ENCODE peak calls at places on chromosome 13, in ten cellular contexts. R is GM12878, Z is sigmoid colon, T is GM12892, W is GM23338, L is HepG2, H is breast epithelium, X is endothelial cell of umbilical vein, D is spleen, U is SK-N-MC. O is an unnamed sample.

GRCh38 chr13:42671502-42671901 is 97.5 kb downstream of the TNFSF11 start:
- DNase-seq in R (no peak), Z (no peak), T (no peak), W (no peak), L (no peak), H (no peak), X (no peak), D (no peak), U (no peak), O (no peak)

GRCh38 chr13:42284068-42284467 is 12.1 kb downstream of the AKAP11 start:
- DNase-seq in R (no peak), Z (no peak), T (no peak), W (peak), L (no peak), H (no peak), X (no peak), D (no peak), U (no peak), O (no peak)

GRCh38 chr13:45396548-45397095 is 21.6 kb downstream of the SLC25A30 start:
- DNase-seq in R (no peak), Z (no peak), T (no peak), W (no peak), L (no peak), H (no peak), X (peak), D (no peak), U (no peak), O (no peak)

GRCh38 chr13:44622259-44622658 is 46.1 kb upstream of the TSC22D1 start:
- DNase-seq in R (no peak), Z (no peak), T (no peak), W (no peak), L (no peak), H (no peak), X (no peak), D (no peak), U (no peak), O (no peak)

GRCh38 chr13:107373551-107373950 is 805.6 kb upstream of the ARGLU1 start:
- DNase-seq in R (no peak), Z (no peak), T (no peak), W (peak), L (no peak), H (no peak), X (peak), D (no peak), U (no peak), O (no peak)

GRCh38 chr13:41597348-41598041 is 140.1 kb downstream of the RGCC start:
- DNase-seq in R (no peak), Z (no peak), T (no peak), W (no peak), L (no peak), H (no peak), X (no peak), D (no peak), U (no peak), O (no peak)

GRCh38 chr13:102651392-102651791 is 43.5 kb downstream of the METTL21C start:
- DNase-seq in R (no peak), Z (no peak), T (no peak), W (no peak), L (no peak), H (no peak), X (peak), D (no peak), U (no peak), O (no peak)

GRCh38 chr13:43431279-43431678 is 355.5 kb downstream of the ENOX1 start:
- DNase-seq in R (no peak), Z (no peak), T (no peak), W (peak), L (no peak), H (no peak), X (no peak), D (no peak), U (no peak), O (no peak)

GRCh38 chr13:31053098-31053497 is 108.6 kb downstream of the HSPH1 start:
- DNase-seq in R (no peak), Z (no peak), T (no peak), W (no peak), L (no peak), H (peak), X (no peak), D (no peak), U (no peak), O (no peak)

GRCh38 chr13:46119883-46120614 is 15.2 kb upstream of the CPB2 start:
- DNase-seq in R (no peak), Z (no peak), T (no peak), W (no peak), L (no peak), H (no peak), X (peak), D (no peak), U (peak), O (no peak)

GRCh38 chr13:40152145-40152544 is 496.7 kb downstream of the COG6 start:
- DNase-seq in R (no peak), Z (no peak), T (no peak), W (no peak), L (no peak), H (no peak), X (peak), D (no peak), U (no peak), O (no peak)

GRCh38 chr13:44051923-44052322 is 172.2 kb downstream of the LACC1 start:
- DNase-seq in R (no peak), Z (no peak), T (no peak), W (no peak), L (no peak), H (no peak), X (no peak), D (no peak), U (no peak), O (no peak)

GRCh38 chr13:75736132-75736531 is 100.0 kb downstream of the LMO7 start:
- DNase-seq in R (no peak), Z (no peak), T (no peak), W (no peak), L (no peak), H (no peak), X (no peak), D (no peak), U (no peak), O (no peak)

GRCh38 chr13:102392810-102393209 is 9.0 kb downstream of the FGF14 start:
- DNase-seq in R (no peak), Z (no peak), T (no peak), W (no peak), L (no peak), H (no peak), X (no peak), D (no peak), U (no peak), O (no peak)

GRCh38 chr13:28408235-28408848 is 86.6 kb downstream of the FLT1 start:
- DNase-seq in R (no peak), Z (no peak), T (no peak), W (no peak), L (no peak), H (no peak), X (peak), D (peak), U (no peak), O (no peak)
- TF ChIP-seq POLR2AphosphoS5 in R (no peak), Z (peak), T (no peak), W (no peak), L (no peak), H (peak), X (peak), D (peak), U (no peak), O (peak)

GRCh38 chr13:26459276-26460131 is 98.0 kb upstream of the WASF3 start:
- DNase-seq in R (no peak), Z (no peak), T (no peak), W (no peak), L (no peak), H (no peak), X (no peak), D (no peak), U (no peak), O (no peak)
- TF ChIP-seq POLR2AphosphoS5 in R (no peak), Z (no peak), T (no peak), W (no peak), L (no peak), H (no peak), X (no peak), D (no peak), U (no peak), O (no peak)

GRCh38 chr13:73401769-73402168 is 343.0 kb downstream of the KLF5 start:
- DNase-seq in R (no peak), Z (no peak), T (no peak), W (peak), L (no peak), H (no peak), X (no peak), D (no peak), U (no peak), O (no peak)

GRCh38 chr13:73404581-73404980 is 345.8 kb downstream of the KLF5 start:
- DNase-seq in R (no peak), Z (no peak), T (no peak), W (no peak), L (no peak), H (no peak), X (no peak), D (no peak), U (no peak), O (no peak)

GRCh38 chr13:73397486-73398020 is 338.7 kb downstream of the KLF5 start:
- DNase-seq in R (no peak), Z (no peak), T (no peak), W (no peak), L (no peak), H (no peak), X (no peak), D (no peak), U (no peak), O (peak)

GRCh38 chr13:73403362-73404150 is 344.8 kb downstream of the KLF5 start:
- DNase-seq in R (no peak), Z (no peak), T (no peak), W (no peak), L (no peak), H (no peak), X (no peak), D (no peak), U (no peak), O (no peak)

DNA sequence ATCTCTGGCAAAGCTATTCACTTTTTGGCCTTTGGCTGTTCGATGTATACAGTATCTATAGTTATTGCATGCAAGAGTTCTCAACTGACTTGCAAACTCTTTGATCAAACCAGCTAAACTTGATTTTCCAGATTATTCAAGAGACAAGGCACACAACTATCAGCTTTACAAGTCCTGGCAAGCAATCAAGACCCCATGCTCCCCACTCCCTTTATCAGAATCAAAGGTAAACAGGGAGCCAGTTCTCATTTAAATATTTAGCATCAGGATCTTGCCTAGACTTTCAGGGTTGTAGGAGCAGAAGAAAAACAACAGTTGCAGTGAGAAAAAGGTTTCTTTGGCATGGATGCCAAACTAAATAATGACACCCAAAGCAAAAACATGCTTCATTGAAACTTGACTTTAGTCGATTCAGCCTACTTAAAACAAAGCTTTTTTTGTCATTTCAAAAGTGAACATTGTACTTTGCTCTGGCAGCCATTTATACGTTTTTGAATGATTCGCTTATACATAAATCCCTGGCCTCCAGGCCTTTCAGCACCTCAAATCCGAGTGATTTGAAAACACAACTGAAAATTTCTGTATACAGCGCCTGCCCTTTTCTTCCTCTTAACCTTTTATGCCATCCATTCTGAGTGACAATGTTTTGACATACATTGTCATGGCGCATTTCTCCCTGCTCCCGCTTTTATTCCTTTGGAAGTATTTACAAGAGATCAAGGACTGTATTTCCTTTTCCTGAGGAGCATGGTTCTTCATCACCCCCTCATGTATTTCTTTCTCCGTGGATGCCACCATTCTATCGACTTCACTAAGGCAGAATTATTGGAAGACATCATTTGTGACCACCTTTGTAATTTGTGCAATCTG is 340.8 kb downstream of the KLF5 start:
- DNase-seq in R (no peak), Z (no peak), T (no peak), W (peak), L (peak), H (no peak), X (no peak), D (no peak), U (no peak), O (peak)
- TF ChIP-seq POLR2AphosphoS5 in R (no peak), Z (no peak), T (no peak), W (no peak), L (no peak), H (no peak), X (no peak), D (no peak), U (no peak), O (peak)

GRCh38 chr13:114067381-114067885 is 65.0 kb downstream of the RASA3 start:
- DNase-seq in R (peak), Z (no peak), T (no peak), W (no peak), L (no peak), H (no peak), X (no peak), D (no peak), U (no peak), O (no peak)
- TF ChIP-seq POLR2AphosphoS5 in R (peak), Z (no peak), T (no peak), W (no peak), L (no peak), H (no peak), X (no peak), D (no peak), U (no peak), O (peak)

GRCh38 chr13:50448535-50448981 is 394.9 kb downstream of the DLEU7 start:
- DNase-seq in R (no peak), Z (no peak), T (no peak), W (no peak), L (no peak), H (no peak), X (peak), D (no peak), U (no peak), O (no peak)
- TF ChIP-seq POLR2AphosphoS5 in R (no peak), Z (no peak), T (no peak), W (no peak), L (no peak), H (no peak), X (peak), D (no peak), U (no peak), O (no peak)

GRCh38 chr13:20570540-20570939 is 3.6 kb downstream of the IFT88 start:
- DNase-seq in R (no peak), Z (no peak), T (no peak), W (no peak), L (no peak), H (no peak), X (no peak), D (no peak), U (no peak), O (no peak)

GRCh38 chr13:20566917-20567755 is at the start of gene IFT88:
- DNase-seq in R (peak), Z (peak), T (peak), W (peak), L (peak), H (peak), X (peak), D (peak), U (no peak), O (peak)

GRCh38 chr13:20565120-20565736 is 1.7 kb upstream of the IFT88 start:
- DNase-seq in R (no peak), Z (no peak), T (no peak), W (peak), L (no peak), H (no peak), X (peak), D (no peak), U (no peak), O (no peak)

GRCh38 chr13:20567881-20568528 is 1.0 kb downstream of the IFT88 start:
- DNase-seq in R (no peak), Z (no peak), T (no peak), W (no peak), L (no peak), H (no peak), X (peak), D (no peak), U (no peak), O (no peak)

DNA sequence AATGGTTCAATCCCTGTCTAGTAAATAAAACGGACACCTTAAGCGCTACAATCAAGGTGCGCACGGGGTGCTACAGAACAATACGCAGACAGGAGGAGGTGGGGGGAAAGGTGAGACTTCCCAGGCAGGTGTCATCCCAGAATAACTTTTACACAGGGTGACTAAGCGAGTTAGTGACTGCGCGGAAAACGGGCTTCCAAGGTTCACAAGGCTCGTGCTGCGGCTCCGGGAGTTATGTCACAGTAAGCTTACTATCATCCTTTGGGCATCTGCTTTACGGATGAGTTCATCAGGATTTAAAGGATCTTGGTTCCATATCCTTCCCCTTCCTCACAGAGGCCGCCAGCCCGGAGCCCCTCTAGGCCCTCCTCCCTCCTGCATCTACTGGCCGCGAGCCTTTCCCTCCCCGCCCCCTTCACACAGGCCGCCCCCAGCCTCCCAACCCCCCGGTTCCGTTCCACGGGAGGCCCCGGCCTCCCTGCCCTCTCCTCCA is 487 bp upstream of the IFT88 start:
- DNase-seq in R (no peak), Z (peak), T (no peak), W (peak), L (peak), H (no peak), X (no peak), D (peak), U (no peak), O (peak)
- TF ChIP-seq POLR2AphosphoS5 in R (no peak), Z (no peak), T (peak), W (no peak), L (no peak), H (no peak), X (no peak), D (no peak), U (no peak), O (peak)

DNA sequence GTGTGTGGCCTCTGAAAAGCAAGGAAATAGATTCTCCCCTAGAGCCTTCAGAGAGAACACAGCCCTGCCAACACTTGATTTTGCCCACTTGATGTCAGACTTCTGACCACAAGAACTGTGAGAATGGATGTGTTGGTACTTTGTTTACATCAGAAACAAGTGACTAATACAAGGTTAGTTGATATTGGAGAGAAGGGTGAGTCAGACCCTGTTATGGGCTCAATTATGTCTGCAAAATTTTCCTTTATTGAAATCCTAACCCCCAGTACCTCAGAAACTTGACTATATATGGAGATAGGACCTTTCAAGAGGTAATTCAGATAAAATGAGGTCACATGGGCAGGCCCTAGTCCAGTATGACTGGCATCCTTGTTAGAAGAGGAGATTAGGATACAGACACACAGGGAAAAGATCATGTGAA is 226.7 kb downstream of the RFC3 start:
- DNase-seq in R (no peak), Z (no peak), T (no peak), W (no peak), L (no peak), H (no peak), X (peak), D (no peak), U (no peak), O (no peak)
- TF ChIP-seq POLR2AphosphoS5 in R (no peak), Z (no peak), T (no peak), W (no peak), L (no peak), H (no peak), X (no peak), D (no peak), U (no peak), O (no peak)

GRCh38 chr13:72462726-72463125 is 264.7 kb downstream of the MZT1 start:
- DNase-seq in R (no peak), Z (no peak), T (no peak), W (no peak), L (no peak), H (no peak), X (no peak), D (no peak), U (no peak), O (no peak)

GRCh38 chr13:72458701-72459100 is 268.7 kb downstream of the MZT1 start:
- DNase-seq in R (no peak), Z (no peak), T (no peak), W (peak), L (no peak), H (no peak), X (no peak), D (no peak), U (no peak), O (no peak)

DNA sequence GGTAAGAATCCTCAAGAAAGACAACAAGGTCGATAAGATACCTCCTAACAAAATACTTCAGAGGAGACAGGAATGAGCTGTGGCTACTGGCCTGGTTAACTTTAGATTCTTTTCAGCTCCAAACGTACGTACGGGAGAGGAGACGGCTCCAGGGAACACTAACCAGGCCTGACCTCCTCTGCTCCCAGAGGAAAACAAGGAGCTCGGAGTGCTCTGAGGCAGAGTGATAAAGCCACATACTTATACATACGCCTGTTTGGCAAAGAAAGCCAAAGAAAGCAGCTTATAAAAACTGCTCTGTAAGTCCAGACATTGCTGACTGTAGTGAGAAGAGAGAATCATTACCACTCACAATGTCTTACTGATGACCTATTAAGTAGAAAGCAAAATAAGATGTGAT is 263.9 kb downstream of the MZT1 start:
- DNase-seq in R (no peak), Z (peak), T (no peak), W (no peak), L (no peak), H (no peak), X (no peak), D (no peak), U (no peak), O (peak)
- TF ChIP-seq POLR2AphosphoS5 in R (no peak), Z (peak), T (no peak), W (no peak), L (no peak), H (no peak), X (no peak), D (no peak), U (no peak), O (peak)

O was measured in transverse colon.